ENCODE peak calls at places on chromosomes 4 and X, in six cellular contexts. M, G, R, A, C and I are unnamed samples.

GRCh38 chrX:134013092-134013497 is 27.7 kb upstream of the GPC3 start:
- DNase-seq in A (no peak), G (peak; percentile 14), M (peak; percentile 79), R (no peak), C (no peak), I (no peak)

GRCh38 chrX:132426695-132427281 is 62.0 kb downstream of the MBNL3 start:
- DNase-seq in M (peak; percentile 38), C (no peak), G (peak; percentile 15), A (no peak), R (no peak), I (no peak)

GRCh38 chr4:11488657-11489448 is 60.2 kb upstream of the HS3ST1 start:
- DNase-seq in G (no peak), C (no peak), R (no peak), M (peak; percentile 72), A (no peak), I (no peak)

GRCh38 chr4:109701566-109702399 is 1.5 kb downstream of the CASP6 start:
- DNase-seq in R (no peak), G (no peak), M (peak; percentile 8), C (no peak), A (no peak), I (peak; percentile 22)

GRCh38 chr4:138367942-138368341 is 125.8 kb upstream of the SLC7A11 start:
- DNase-seq in C (no peak), A (no peak), M (no peak), G (no peak), R (no peak), I (no peak)

GRCh38 chr4:25088342-25088952 is 57.7 kb upstream of the LGI2 start:
- DNase-seq in R (no peak), A (no peak), M (no peak), C (peak; percentile 21), G (no peak), I (no peak)

GRCh38 chr4:123343400-123344060 is 53.1 kb upstream of the SPRY1 start:
- DNase-seq in M (no peak), C (no peak), A (no peak), R (no peak), G (no peak), I (no peak)

GRCh38 chr4:77354550-77354949 is 197.5 kb downstream of the CCNG2 start:
- DNase-seq in C (no peak), G (no peak), A (no peak), M (no peak), R (no peak), I (no peak)

GRCh38 chrX:120625366-120625765 is 4.5 kb downstream of the C1GALT1C1 start:
- DNase-seq in M (no peak), G (no peak), A (no peak), C (no peak), R (no peak), I (no peak)

GRCh38 chr4:99021386-99021785 is 25.9 kb downstream of the METAP1 start:
- DNase-seq in A (no peak), G (no peak), R (no peak), C (no peak), M (no peak), I (no peak)

GRCh38 chrX:48465336-48465933 is 4.6 kb downstream of the SLC38A5 start:
- DNase-seq in M (peak; percentile 78), R (no peak), G (peak; percentile 54), C (no peak), A (no peak), I (no peak)

GRCh38 chrX:45747905-45748304 is 547.2 kb upstream of the DIPK2B start:
- DNase-seq in G (no peak), C (no peak), M (no peak), A (no peak), R (no peak), I (no peak)

GRCh38 chr4:180330521-180330920 is 1912.7 kb upstream of the TENM3 start:
- DNase-seq in M (peak; percentile 60), R (no peak), C (no peak), G (no peak), A (no peak), I (peak; percentile 2)

GRCh38 chr4:137531951-137532868 is at the start of gene PCDH18:
- DNase-seq in R (no peak), M (peak; percentile 71), A (peak; percentile 47), G (peak; percentile 98), C (peak; percentile 1), I (peak; percentile 12)

GRCh38 chr4:40721730-40722171 is 28.0 kb upstream of the NSUN7 start:
- DNase-seq in A (no peak), M (peak; percentile 78), R (no peak), C (no peak), G (no peak), I (peak; percentile 28)

GRCh38 chr4:79224777-79225104 is 101.1 kb downstream of the NAA11 start:
- DNase-seq in G (no peak), M (no peak), R (no peak), C (no peak), A (no peak), I (no peak)

GRCh38 chr4:168908093-168908492 is 102.0 kb downstream of the CBR4 start:
- DNase-seq in M (no peak), G (no peak), A (no peak), C (no peak), R (no peak), I (no peak)

DNA sequence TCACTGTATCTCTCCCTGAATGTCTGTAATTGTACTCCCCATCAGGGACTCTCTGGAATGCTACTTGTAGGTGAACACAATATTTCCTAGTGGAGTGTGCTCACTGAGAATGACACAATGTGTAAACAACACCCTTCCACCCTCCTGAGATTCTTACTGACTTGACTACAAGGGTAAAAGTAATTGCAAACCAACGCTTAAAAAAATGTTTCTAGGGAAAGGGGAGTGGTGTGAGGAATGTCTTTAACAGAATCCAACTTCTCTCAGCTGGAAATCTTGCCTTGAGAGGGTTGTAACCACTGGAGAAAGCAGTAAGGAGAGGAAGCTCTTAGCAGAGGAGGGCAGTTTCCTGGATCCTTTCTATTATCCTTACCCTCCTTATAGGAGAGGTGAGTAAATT is 5.1 kb upstream of the RAPGEF2 start:
- DNase-seq in A (no peak), M (no peak), C (no peak), R (no peak), G (no peak), I (no peak)
- TF ChIP-seq CTCF in A (no peak), M (no peak), C (no peak), R (no peak), G (no peak), I (no peak)

GRCh38 chr4:2087170-2087569 is 28.0 kb downstream of the NAT8L start:
- DNase-seq in A (no peak), M (no peak), G (no peak), R (no peak), C (no peak), I (no peak)
- TF ChIP-seq CTCF in A (no peak), M (peak; percentile 27), G (no peak), R (no peak), C (no peak), I (no peak)

GRCh38 chrX:47370278-47370677 is at the start of gene ZNF157:
- DNase-seq in G (no peak), C (no peak), M (no peak), A (no peak), R (no peak), I (no peak)
- TF ChIP-seq CTCF in G (no peak), C (no peak), M (no peak), A (no peak), R (no peak), I (no peak)

GRCh38 chr4:121946644-121947043 is 5.2 kb downstream of the TRPC3 start:
- DNase-seq in A (no peak), G (no peak), M (no peak), C (no peak), R (no peak), I (no peak)

GRCh38 chr4:121938282-121939092 is 13.4 kb downstream of the TRPC3 start:
- DNase-seq in C (no peak), M (peak; percentile 14), A (no peak), G (no peak), R (no peak), I (no peak)

GRCh38 chr4:121939690-121940089 is 12.2 kb downstream of the TRPC3 start:
- DNase-seq in G (no peak), C (no peak), R (no peak), M (no peak), A (no peak), I (no peak)

DNA sequence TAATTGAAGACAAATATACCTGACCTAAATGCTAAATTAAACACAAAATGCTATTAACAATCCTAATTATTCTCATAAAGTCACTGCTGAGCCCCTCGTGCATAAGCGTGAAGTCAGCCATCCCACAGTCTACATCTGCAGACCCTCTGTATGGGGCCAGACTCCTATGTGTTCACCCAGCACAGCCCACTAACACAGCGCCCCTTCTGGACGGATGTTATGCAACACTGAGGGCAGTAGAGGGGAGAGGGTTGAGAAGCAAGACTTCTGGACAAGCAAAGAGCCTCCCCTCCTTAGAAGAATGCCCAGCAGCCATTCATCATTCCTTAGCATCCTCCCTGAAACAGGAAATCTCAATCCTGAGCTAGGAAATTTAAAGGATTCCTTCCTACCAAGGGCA is 7.9 kb downstream of the TRPC3 start:
- DNase-seq in C (peak; percentile 41), M (no peak), R (no peak), A (no peak), G (no peak), I (no peak)
- TF ChIP-seq CTCF in C (peak; percentile 59), M (peak; percentile 33), R (no peak), A (no peak), G (peak; percentile 14), I (peak; percentile 26)

DNA sequence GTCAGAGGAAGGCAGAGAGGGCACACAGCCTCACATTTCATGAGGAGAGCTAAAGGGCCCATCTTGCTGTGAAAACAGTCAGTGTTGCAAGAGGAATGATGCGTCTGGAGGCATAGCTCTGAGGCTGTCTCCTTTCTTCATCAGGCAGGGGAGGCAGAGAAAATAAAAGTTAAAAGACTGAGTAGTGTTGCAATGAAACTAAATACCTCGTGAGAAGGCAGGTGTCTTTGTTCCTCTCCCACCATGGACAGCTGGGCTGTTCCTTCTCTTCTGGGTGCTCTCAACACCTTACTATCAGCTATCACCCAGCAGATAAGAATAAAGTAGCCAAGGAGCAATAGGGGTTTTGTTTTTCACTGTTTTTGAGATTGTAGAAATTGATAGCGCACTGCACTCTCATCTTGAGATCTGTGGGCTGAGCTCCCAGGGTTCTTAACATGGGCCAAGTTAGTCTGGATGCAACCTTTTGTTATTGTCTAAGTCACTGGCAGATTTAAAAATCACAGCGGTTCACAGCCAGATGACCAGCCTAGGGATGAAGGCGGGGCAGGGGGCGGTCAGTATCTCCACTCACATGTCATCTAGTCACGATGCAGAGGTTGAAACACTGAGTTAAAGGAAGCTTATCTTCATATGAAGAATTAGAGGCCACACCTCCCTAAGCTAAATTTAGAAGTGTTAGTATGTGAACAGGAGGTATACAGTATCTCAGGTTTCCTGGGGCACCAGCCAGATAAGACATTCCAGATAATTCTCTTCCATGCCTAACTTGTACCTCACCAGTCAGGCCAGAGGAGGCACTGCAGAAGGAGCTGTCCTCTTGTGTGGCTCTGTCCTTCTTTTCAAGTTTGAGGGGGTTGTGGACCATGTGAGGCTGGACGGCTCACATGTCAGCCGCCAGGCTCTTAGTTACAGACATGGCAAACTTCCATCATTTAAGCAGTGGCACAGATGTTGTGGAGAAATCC is 36.9 kb downstream of the PARM1 start:
- DNase-seq in C (no peak), A (no peak), M (no peak), G (no peak), R (no peak), I (no peak)
- TF ChIP-seq CTCF in C (no peak), A (no peak), M (no peak), G (no peak), R (no peak), I (no peak)